ENCODE peak calls at places on chromosome 20, in eight cellular contexts. P, Q, Z, U, E, N, A and G are unnamed samples.

GRCh38 chr20:50415516-50416268 is 94.5 kb upstream of the PTPN1 start:
- DNase-seq in P (peak), Q (peak), Z (no peak), U (no peak), E (peak), N (no peak), A (peak), G (peak)

GRCh38 chr20:32034581-32035397 is 17.3 kb upstream of the HCK start:
- DNase-seq in P (peak), Q (no peak), Z (no peak), U (peak), E (no peak), N (no peak), A (no peak), G (no peak)

GRCh38 chr20:12722096-12722495 is 286.7 kb upstream of the SPTLC3 start:
- DNase-seq in P (no peak), Q (no peak), Z (no peak), U (no peak), E (no peak), N (no peak), A (no peak), G (no peak)

GRCh38 chr20:19973920-19974620 is 43.1 kb upstream of the NAA20 start:
- DNase-seq in P (peak), Q (peak), Z (no peak), U (no peak), E (no peak), N (no peak), A (peak), G (peak)

GRCh38 chr20:10553326-10553984 is 118.3 kb downstream of the SLX4IP start:
- DNase-seq in P (peak), Q (no peak), Z (peak), U (peak), E (no peak), N (peak), A (no peak), G (peak)

GRCh38 chr20:57576002-57576401 is 15.1 kb downstream of the PCK1 start:
- DNase-seq in P (no peak), Q (no peak), Z (no peak), U (no peak), E (no peak), N (no peak), A (no peak), G (no peak)

GRCh38 chr20:48076772-48077171 is 291.5 kb upstream of the SULF2 start:
- DNase-seq in P (no peak), Q (no peak), Z (no peak), U (no peak), E (no peak), N (no peak), A (no peak), G (no peak)

GRCh38 chr20:23608251-23608846 is 2.6 kb upstream of the CST9 start:
- DNase-seq in P (no peak), Q (no peak), Z (no peak), U (no peak), E (no peak), N (no peak), A (no peak), G (no peak)

GRCh38 chr20:32315885-32316284 is 38.4 kb downstream of the KIF3B start:
- DNase-seq in P (no peak), Q (no peak), Z (no peak), U (no peak), E (no peak), N (no peak), A (no peak), G (peak)

GRCh38 chr20:25083141-25083772 is 1.3 kb upstream of the VSX1 start:
- DNase-seq in P (no peak), Q (no peak), Z (no peak), U (no peak), E (no peak), N (no peak), A (no peak), G (no peak)